ENCODE peak calls at places on chromosomes 12 and 14, in six cellular contexts. One of them, this sample, is unnamed.
A peak's percentile ranks its signal among the peaks of the same experiment; 100 is the strongest.

GRCh38 chr12:48356041-48356768 is 5.5 kb upstream of the ZNF641 start:
- DNase-seq in activated T-helper 1 cell treated with anti-CD3 and anti-CD28 coated beads, Interleukin-2, amount 50 U/mL, for 16 hours: no peak
- DNase-seq in COR-L47: no peak
- DNase-seq in NT2/D1: no peak
- DNase-seq in transverse colon: no peak
- DNase-seq in SHP77: no peak
- DNase-seq in this sample: no peak

GRCh38 chr12:90028620-90029051 is 320.0 kb upstream of the ATP2B1 start:
- DNase-seq in COR-L47: peak; percentile 12
- DNase-seq in NT2/D1: no peak
- DNase-seq in SHP77: no peak
- DNase-seq in activated T-helper 1 cell treated with anti-CD3 and anti-CD28 coated beads, Interleukin-2, amount 50 U/mL, for 16 hours: no peak
- DNase-seq in transverse colon: no peak
- DNase-seq in this sample: no peak

GRCh38 chr12:93746572-93747168 is 69.5 kb downstream of the CRADD start:
- DNase-seq in NT2/D1: no peak
- DNase-seq in activated T-helper 1 cell treated with anti-CD3 and anti-CD28 coated beads, Interleukin-2, amount 50 U/mL, for 16 hours: no peak
- DNase-seq in transverse colon: no peak
- DNase-seq in COR-L47: no peak
- DNase-seq in SHP77: no peak
- DNase-seq in this sample: no peak

GRCh38 chr12:76247992-76248391 is 100.2 kb downstream of the BBS10 start:
- DNase-seq in SHP77: no peak
- DNase-seq in activated T-helper 1 cell treated with anti-CD3 and anti-CD28 coated beads, Interleukin-2, amount 50 U/mL, for 16 hours: no peak
- DNase-seq in transverse colon: no peak
- DNase-seq in NT2/D1: no peak
- DNase-seq in COR-L47: no peak
- DNase-seq in this sample: no peak

GRCh38 chr14:20489093-20489994 is 16.0 kb upstream of the RNASE10 start:
- DNase-seq in activated T-helper 1 cell treated with anti-CD3 and anti-CD28 coated beads, Interleukin-2, amount 50 U/mL, for 16 hours: no peak
- DNase-seq in transverse colon: no peak
- DNase-seq in NT2/D1: no peak
- DNase-seq in COR-L47: no peak
- DNase-seq in SHP77: no peak
- DNase-seq in this sample: no peak

GRCh38 chr14:90560529-90560928 is 163.7 kb downstream of the CALM1 start:
- DNase-seq in transverse colon: no peak
- DNase-seq in SHP77: no peak
- DNase-seq in NT2/D1: no peak
- DNase-seq in activated T-helper 1 cell treated with anti-CD3 and anti-CD28 coated beads, Interleukin-2, amount 50 U/mL, for 16 hours: no peak
- DNase-seq in COR-L47: no peak
- DNase-seq in this sample: no peak

GRCh38 chr14:70045715-70046535 is 142.8 kb downstream of the SLC8A3 start:
- DNase-seq in COR-L47: peak; percentile 79
- DNase-seq in SHP77: peak; percentile 76
- DNase-seq in activated T-helper 1 cell treated with anti-CD3 and anti-CD28 coated beads, Interleukin-2, amount 50 U/mL, for 16 hours: no peak
- DNase-seq in NT2/D1: peak; percentile 27
- DNase-seq in transverse colon: peak; percentile 78
- DNase-seq in this sample: peak; percentile 73

GRCh38 chr12:12881495-12881894 is 9.9 kb upstream of the GPRC5A start:
- DNase-seq in NT2/D1: no peak
- DNase-seq in SHP77: no peak
- DNase-seq in COR-L47: no peak
- DNase-seq in transverse colon: peak; percentile 62
- DNase-seq in activated T-helper 1 cell treated with anti-CD3 and anti-CD28 coated beads, Interleukin-2, amount 50 U/mL, for 16 hours: no peak
- DNase-seq in this sample: no peak

GRCh38 chr14:99534863-99535262 is 53.7 kb downstream of the CCNK start:
- DNase-seq in transverse colon: no peak
- DNase-seq in COR-L47: no peak
- DNase-seq in NT2/D1: no peak
- DNase-seq in activated T-helper 1 cell treated with anti-CD3 and anti-CD28 coated beads, Interleukin-2, amount 50 U/mL, for 16 hours: no peak
- DNase-seq in SHP77: no peak
- DNase-seq in this sample: no peak

GRCh38 chr14:23555882-23556699 is at the start of gene THTPA:
- DNase-seq in COR-L47: peak; percentile 89
- DNase-seq in NT2/D1: no peak
- DNase-seq in activated T-helper 1 cell treated with anti-CD3 and anti-CD28 coated beads, Interleukin-2, amount 50 U/mL, for 16 hours: peak; percentile 82
- DNase-seq in transverse colon: peak; percentile 94
- DNase-seq in SHP77: peak; percentile 97
- DNase-seq in this sample: peak; percentile 86

GRCh38 chr12:110744697-110745264 is 2.1 kb upstream of the PPP1CC start:
- DNase-seq in COR-L47: no peak
- DNase-seq in SHP77: no peak
- DNase-seq in transverse colon: peak; percentile 83
- DNase-seq in NT2/D1: no peak
- DNase-seq in activated T-helper 1 cell treated with anti-CD3 and anti-CD28 coated beads, Interleukin-2, amount 50 U/mL, for 16 hours: no peak
- DNase-seq in this sample: no peak

GRCh38 chr12:64181504-64182291 is 40.4 kb downstream of the KICS2 start:
- DNase-seq in COR-L47: peak; percentile 24
- DNase-seq in transverse colon: peak; percentile 51
- DNase-seq in NT2/D1: no peak
- DNase-seq in activated T-helper 1 cell treated with anti-CD3 and anti-CD28 coated beads, Interleukin-2, amount 50 U/mL, for 16 hours: no peak
- DNase-seq in SHP77: no peak
- DNase-seq in this sample: peak; percentile 0

GRCh38 chr14:77097006-77097688 is 911 bp upstream of the CIPC start:
- DNase-seq in NT2/D1: no peak
- DNase-seq in SHP77: peak; percentile 36
- DNase-seq in transverse colon: no peak
- DNase-seq in COR-L47: no peak
- DNase-seq in activated T-helper 1 cell treated with anti-CD3 and anti-CD28 coated beads, Interleukin-2, amount 50 U/mL, for 16 hours: no peak
- DNase-seq in this sample: no peak

GRCh38 chr12:50397122-50397650 is 777 bp upstream of the FAM186A start:
- DNase-seq in transverse colon: no peak
- DNase-seq in NT2/D1: no peak
- DNase-seq in SHP77: no peak
- DNase-seq in activated T-helper 1 cell treated with anti-CD3 and anti-CD28 coated beads, Interleukin-2, amount 50 U/mL, for 16 hours: no peak
- DNase-seq in COR-L47: no peak
- DNase-seq in this sample: no peak

GRCh38 chr14:104442107-104442551 is 137.4 kb upstream of the C14orf180 start:
- DNase-seq in SHP77: no peak
- DNase-seq in COR-L47: no peak
- DNase-seq in activated T-helper 1 cell treated with anti-CD3 and anti-CD28 coated beads, Interleukin-2, amount 50 U/mL, for 16 hours: no peak
- DNase-seq in transverse colon: no peak
- DNase-seq in NT2/D1: no peak
- DNase-seq in this sample: no peak

GRCh38 chr12:121637231-121637914 is 11.0 kb downstream of the ORAI1 start:
- DNase-seq in NT2/D1: no peak
- DNase-seq in SHP77: no peak
- DNase-seq in activated T-helper 1 cell treated with anti-CD3 and anti-CD28 coated beads, Interleukin-2, amount 50 U/mL, for 16 hours: peak; percentile 21
- DNase-seq in transverse colon: peak; percentile 50
- DNase-seq in COR-L47: no peak
- DNase-seq in this sample: no peak

GRCh38 chr12:108592033-108592909 is 5.6 kb downstream of the TMEM119 start:
- DNase-seq in NT2/D1: no peak
- DNase-seq in SHP77: no peak
- DNase-seq in COR-L47: no peak
- DNase-seq in transverse colon: no peak
- DNase-seq in activated T-helper 1 cell treated with anti-CD3 and anti-CD28 coated beads, Interleukin-2, amount 50 U/mL, for 16 hours: no peak
- DNase-seq in this sample: no peak

GRCh38 chr12:62436164-62436503 is 30.5 kb upstream of the MON2 start:
- DNase-seq in NT2/D1: no peak
- DNase-seq in activated T-helper 1 cell treated with anti-CD3 and anti-CD28 coated beads, Interleukin-2, amount 50 U/mL, for 16 hours: no peak
- DNase-seq in SHP77: no peak
- DNase-seq in transverse colon: no peak
- DNase-seq in COR-L47: no peak
- DNase-seq in this sample: no peak

GRCh38 chr12:130988261-130989175 is 34.8 kb downstream of the ADGRD1 start:
- DNase-seq in transverse colon: no peak
- DNase-seq in COR-L47: no peak
- DNase-seq in activated T-helper 1 cell treated with anti-CD3 and anti-CD28 coated beads, Interleukin-2, amount 50 U/mL, for 16 hours: no peak
- DNase-seq in SHP77: no peak
- DNase-seq in NT2/D1: no peak
- DNase-seq in this sample: no peak

GRCh38 chr14:64761441-64762043 is 57.3 kb downstream of the PLEKHG3 start:
- DNase-seq in NT2/D1: no peak
- DNase-seq in transverse colon: no peak
- DNase-seq in activated T-helper 1 cell treated with anti-CD3 and anti-CD28 coated beads, Interleukin-2, amount 50 U/mL, for 16 hours: no peak
- DNase-seq in COR-L47: no peak
- DNase-seq in SHP77: no peak
- DNase-seq in this sample: no peak

GRCh38 chr14:79661762-79662161 is 549.5 kb downstream of the DIO2 start:
- DNase-seq in transverse colon: no peak
- DNase-seq in NT2/D1: no peak
- DNase-seq in activated T-helper 1 cell treated with anti-CD3 and anti-CD28 coated beads, Interleukin-2, amount 50 U/mL, for 16 hours: no peak
- DNase-seq in COR-L47: peak; percentile 30
- DNase-seq in SHP77: no peak
- DNase-seq in this sample: no peak

GRCh38 chr12:45468751-45469615 is 253.1 kb downstream of the ANO6 start:
- DNase-seq in NT2/D1: no peak
- DNase-seq in SHP77: peak; percentile 94
- DNase-seq in activated T-helper 1 cell treated with anti-CD3 and anti-CD28 coated beads, Interleukin-2, amount 50 U/mL, for 16 hours: no peak
- DNase-seq in transverse colon: no peak
- DNase-seq in COR-L47: peak; percentile 12
- DNase-seq in this sample: no peak

GRCh38 chr12:7431993-7432685 is 11.8 kb downstream of the CD163L1 start:
- DNase-seq in transverse colon: no peak
- DNase-seq in COR-L47: no peak
- DNase-seq in activated T-helper 1 cell treated with anti-CD3 and anti-CD28 coated beads, Interleukin-2, amount 50 U/mL, for 16 hours: no peak
- DNase-seq in SHP77: no peak
- DNase-seq in NT2/D1: no peak
- DNase-seq in this sample: no peak

GRCh38 chr12:63228853-63229252 is 77.9 kb upstream of the AVPR1A start:
- DNase-seq in transverse colon: no peak
- DNase-seq in NT2/D1: no peak
- DNase-seq in activated T-helper 1 cell treated with anti-CD3 and anti-CD28 coated beads, Interleukin-2, amount 50 U/mL, for 16 hours: no peak
- DNase-seq in COR-L47: no peak
- DNase-seq in SHP77: no peak
- DNase-seq in this sample: no peak

GRCh38 chr14:64748521-64748920 is 44.3 kb downstream of the PLEKHG3 start:
- DNase-seq in COR-L47: no peak
- DNase-seq in SHP77: no peak
- DNase-seq in NT2/D1: no peak
- DNase-seq in transverse colon: no peak
- DNase-seq in activated T-helper 1 cell treated with anti-CD3 and anti-CD28 coated beads, Interleukin-2, amount 50 U/mL, for 16 hours: no peak
- DNase-seq in this sample: no peak

GRCh38 chr12:64256166-64256800 is 34.2 kb upstream of the KICS2 start:
- DNase-seq in COR-L47: peak; percentile 61
- DNase-seq in SHP77: peak; percentile 40
- DNase-seq in transverse colon: no peak
- DNase-seq in activated T-helper 1 cell treated with anti-CD3 and anti-CD28 coated beads, Interleukin-2, amount 50 U/mL, for 16 hours: no peak
- DNase-seq in NT2/D1: peak; percentile 42
- DNase-seq in this sample: no peak

GRCh38 chr12:19373569-19373968 is 65.7 kb upstream of the AEBP2 start:
- DNase-seq in transverse colon: no peak
- DNase-seq in activated T-helper 1 cell treated with anti-CD3 and anti-CD28 coated beads, Interleukin-2, amount 50 U/mL, for 16 hours: no peak
- DNase-seq in COR-L47: no peak
- DNase-seq in SHP77: no peak
- DNase-seq in NT2/D1: no peak
- DNase-seq in this sample: no peak

GRCh38 chr14:63493246-63493645 is 49.9 kb downstream of the PPP2R5E start:
- DNase-seq in NT2/D1: no peak
- DNase-seq in SHP77: no peak
- DNase-seq in transverse colon: no peak
- DNase-seq in COR-L47: no peak
- DNase-seq in activated T-helper 1 cell treated with anti-CD3 and anti-CD28 coated beads, Interleukin-2, amount 50 U/mL, for 16 hours: no peak
- DNase-seq in this sample: no peak

GRCh38 chr12:88166179-88166578 is 24.1 kb downstream of the TMTC3 start:
- DNase-seq in NT2/D1: no peak
- DNase-seq in transverse colon: no peak
- DNase-seq in SHP77: no peak
- DNase-seq in COR-L47: no peak
- DNase-seq in activated T-helper 1 cell treated with anti-CD3 and anti-CD28 coated beads, Interleukin-2, amount 50 U/mL, for 16 hours: no peak
- DNase-seq in this sample: no peak

GRCh38 chr14:94461526-94462218 is 9.1 kb upstream of the SERPINA11 start:
- DNase-seq in SHP77: peak; percentile 5
- DNase-seq in activated T-helper 1 cell treated with anti-CD3 and anti-CD28 coated beads, Interleukin-2, amount 50 U/mL, for 16 hours: no peak
- DNase-seq in NT2/D1: no peak
- DNase-seq in COR-L47: no peak
- DNase-seq in transverse colon: no peak
- DNase-seq in this sample: no peak

GRCh38 chr12:12510141-12510540 is 52.5 kb downstream of the DUSP16 start:
- DNase-seq in SHP77: no peak
- DNase-seq in transverse colon: no peak
- DNase-seq in NT2/D1: no peak
- DNase-seq in activated T-helper 1 cell treated with anti-CD3 and anti-CD28 coated beads, Interleukin-2, amount 50 U/mL, for 16 hours: no peak
- DNase-seq in COR-L47: no peak
- DNase-seq in this sample: no peak

GRCh38 chr12:22042981-22043669 is 2.9 kb upstream of the CMAS start:
- DNase-seq in transverse colon: no peak
- DNase-seq in SHP77: no peak
- DNase-seq in NT2/D1: no peak
- DNase-seq in activated T-helper 1 cell treated with anti-CD3 and anti-CD28 coated beads, Interleukin-2, amount 50 U/mL, for 16 hours: no peak
- DNase-seq in COR-L47: no peak
- DNase-seq in this sample: no peak

This sample was measured in NCI-H187.